ENCODE peak calls at places on chromosomes 12 and 14, in eight cellular contexts. T is RWPE1; I is WERI-Rb-1; F is ovary; Y is osteoblast; C is naive thymus-derived CD4-positive, alpha-beta T cell; U is left ventricle myocardium inferior; N is IMR-90. P is an unnamed sample.

GRCh38 chr14:80310950-80311349 is 99.6 kb upstream of the DIO2 start:
- DNase-seq in F (no peak), T (no peak), C (no peak), Y (no peak), U (no peak), I (no peak), N (peak), P (no peak)

GRCh38 chr14:53391156-53391555 is 238.0 kb upstream of the DDHD1 start:
- DNase-seq in T (peak), C (no peak), I (no peak), U (no peak), N (peak), F (no peak), Y (no peak), P (no peak)

GRCh38 chr14:54252072-54252730 is 144.6 kb upstream of the CDKN3 start:
- DNase-seq in C (no peak), Y (no peak), N (peak), U (no peak), F (no peak), T (peak), I (no peak), P (no peak)

GRCh38 chr14:50303744-50304471 is 8.1 kb downstream of the L2HGDH start:
- DNase-seq in I (no peak), U (peak), F (no peak), Y (no peak), N (peak), C (no peak), T (no peak), P (no peak)

GRCh38 chr14:51846631-51847488 is 13.6 kb upstream of the GNG2 start:
- DNase-seq in T (no peak), I (no peak), N (peak), C (peak), Y (no peak), U (peak), F (no peak), P (peak)

GRCh38 chr12:15556411-15556810 is 232.8 kb downstream of the EPS8 start:
- DNase-seq in T (no peak), Y (no peak), C (no peak), N (no peak), I (no peak), F (no peak), U (no peak), P (no peak)

GRCh38 chr12:1946311-1946710 is 27.9 kb upstream of the CACNA2D4 start:
- DNase-seq in Y (peak), N (no peak), F (no peak), I (no peak), C (no peak), T (no peak), U (no peak), P (no peak)

GRCh38 chr12:95277139-95277538 is 59.5 kb downstream of the VEZT start:
- DNase-seq in U (no peak), Y (no peak), C (no peak), F (no peak), N (peak), I (no peak), T (no peak), P (no peak)

GRCh38 chr12:46480724-46481123 is 108.2 kb upstream of the SLC38A2 start:
- DNase-seq in F (no peak), C (no peak), U (no peak), T (no peak), Y (no peak), N (no peak), I (no peak), P (no peak)

GRCh38 chr12:40192704-40193255 is 32.0 kb upstream of the LRRK2 start:
- DNase-seq in T (no peak), N (no peak), C (no peak), Y (no peak), F (no peak), I (no peak), U (no peak), P (no peak)

GRCh38 chr12:10716704-10717315 is 6.3 kb downstream of the YBX3 start:
- DNase-seq in U (peak), F (peak), I (peak), N (peak), Y (peak), C (no peak), T (peak), P (no peak)

GRCh38 chr14:66717571-66718140 is 209.7 kb downstream of the GPHN start:
- DNase-seq in U (no peak), F (no peak), T (no peak), Y (no peak), C (no peak), I (no peak), N (no peak), P (no peak)

GRCh38 chr12:65643595-65644386 is 180.5 kb upstream of the HMGA2 start:
- DNase-seq in T (no peak), F (no peak), C (no peak), I (no peak), U (no peak), Y (no peak), N (peak), P (no peak)

GRCh38 chr14:31787377-31787776 is 226.2 kb downstream of the NUBPL start:
- DNase-seq in U (no peak), F (no peak), C (no peak), T (peak), I (no peak), Y (no peak), N (peak), P (no peak)

GRCh38 chr14:51396222-51396815 is 156.3 kb downstream of the TMX1 start:
- DNase-seq in C (no peak), U (no peak), F (peak), Y (peak), T (peak), N (peak), I (peak), P (no peak)

GRCh38 chr14:61586539-61587396 is 108.5 kb upstream of the HIF1A start:
- DNase-seq in Y (peak), T (peak), I (no peak), N (peak), C (no peak), U (no peak), F (no peak), P (no peak)

GRCh38 chr12:19154696-19155095 is 25.2 kb downstream of the PLEKHA5 start:
- DNase-seq in N (no peak), T (no peak), C (no peak), I (no peak), F (no peak), U (no peak), Y (no peak), P (peak)

GRCh38 chr12:9751204-9752144 is 9.2 kb downstream of the CD69 start:
- DNase-seq in I (no peak), T (peak), C (no peak), F (no peak), U (no peak), N (peak), Y (no peak), P (peak)

GRCh38 chr14:35932659-35933159 is 106.6 kb downstream of the BRMS1L start:
- DNase-seq in Y (no peak), T (no peak), I (no peak), F (no peak), U (no peak), C (peak), N (no peak), P (no peak)

GRCh38 chr14:69263364-69263763 is 3.4 kb downstream of the GALNT16 start:
- DNase-seq in F (no peak), N (peak), U (peak), Y (peak), I (no peak), C (no peak), T (peak), P (peak)

GRCh38 chr12:26813812-26814211 is 19.2 kb downstream of the ITPR2 start:
- DNase-seq in C (no peak), F (no peak), Y (no peak), N (no peak), I (no peak), T (no peak), U (no peak), P (no peak)

GRCh38 chr14:63682727-63683593 is 41.3 kb upstream of the WDR89 start:
- DNase-seq in T (no peak), C (no peak), Y (no peak), I (no peak), N (no peak), U (no peak), F (no peak), P (no peak)

GRCh38 chr12:14454098-14454907 is 88.8 kb downstream of the ATF7IP start:
- DNase-seq in F (no peak), I (peak), N (peak), U (no peak), Y (peak), T (peak), C (peak), P (peak)

GRCh38 chr14:100730530-100730929 is 3.8 kb downstream of the DLK1 start:
- DNase-seq in Y (peak), T (no peak), C (no peak), F (peak), U (no peak), N (no peak), I (no peak), P (peak)

GRCh38 chr12:15591811-15592210 is 197.4 kb downstream of the EPS8 start:
- DNase-seq in U (no peak), C (no peak), I (no peak), N (no peak), T (no peak), F (no peak), Y (peak), P (no peak)

GRCh38 chr12:1993871-1994371 is 10.3 kb downstream of the DCP1B start:
- DNase-seq in T (peak), U (no peak), F (no peak), C (no peak), I (no peak), Y (peak), N (peak), P (no peak)

GRCh38 chr12:32488132-32488531 is 88.8 kb downstream of the FGD4 start:
- DNase-seq in I (no peak), U (no peak), N (no peak), C (no peak), Y (peak), F (no peak), T (no peak), P (no peak)

GRCh38 chr14:75174066-75174465 is 2.3 kb downstream of the TMED10 start:
- DNase-seq in T (no peak), F (no peak), U (no peak), C (no peak), Y (no peak), N (no peak), I (no peak), P (no peak)

GRCh38 chr14:104224516-104225281 is 86.3 kb downstream of the KIF26A start:
- DNase-seq in C (no peak), U (no peak), T (no peak), N (no peak), F (peak), Y (no peak), I (peak), P (peak)

DNA sequence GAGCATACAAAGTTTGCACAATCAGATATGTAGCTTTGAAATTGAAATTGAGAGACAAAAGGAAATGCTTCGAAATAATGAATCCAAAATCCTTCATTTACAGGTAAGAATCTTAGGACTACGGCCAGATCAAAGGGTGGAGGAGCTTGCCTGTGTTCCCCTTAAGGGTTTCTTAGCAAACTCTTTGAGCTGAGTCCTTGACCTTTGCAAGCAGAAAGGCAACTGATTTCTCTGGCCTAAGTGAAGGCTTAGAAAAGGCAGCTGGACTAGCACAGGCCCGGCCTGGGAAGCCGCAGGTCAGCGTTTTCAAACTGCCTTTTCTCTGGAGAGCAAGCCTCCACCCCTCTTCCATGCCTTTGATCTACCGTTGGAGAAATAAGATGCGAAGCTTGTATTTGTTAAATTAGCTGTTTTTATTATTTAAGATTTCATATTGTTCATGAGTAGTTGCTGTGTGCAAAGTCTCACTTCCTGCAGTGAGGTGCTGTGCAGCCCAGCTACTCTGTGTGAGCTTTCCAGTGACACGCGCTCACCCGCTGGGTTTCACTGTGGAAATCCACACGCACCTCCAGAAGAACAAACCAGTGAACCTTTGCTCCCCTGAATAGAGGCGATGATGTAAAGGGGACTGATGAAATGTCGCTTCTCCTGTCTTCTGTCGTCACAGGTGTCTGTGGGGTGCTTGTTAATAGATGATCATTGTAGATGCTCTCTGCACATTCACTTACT is 25.0 kb upstream of the AMN start:
- DNase-seq in T (no peak), C (no peak), F (no peak), Y (peak), I (no peak), N (no peak), U (no peak), P (no peak)
- H3K27ac ChIP-seq in T (no peak), C (no peak), F (no peak), Y (no peak), I (no peak), N (no peak), U (no peak), P (no peak)

DNA sequence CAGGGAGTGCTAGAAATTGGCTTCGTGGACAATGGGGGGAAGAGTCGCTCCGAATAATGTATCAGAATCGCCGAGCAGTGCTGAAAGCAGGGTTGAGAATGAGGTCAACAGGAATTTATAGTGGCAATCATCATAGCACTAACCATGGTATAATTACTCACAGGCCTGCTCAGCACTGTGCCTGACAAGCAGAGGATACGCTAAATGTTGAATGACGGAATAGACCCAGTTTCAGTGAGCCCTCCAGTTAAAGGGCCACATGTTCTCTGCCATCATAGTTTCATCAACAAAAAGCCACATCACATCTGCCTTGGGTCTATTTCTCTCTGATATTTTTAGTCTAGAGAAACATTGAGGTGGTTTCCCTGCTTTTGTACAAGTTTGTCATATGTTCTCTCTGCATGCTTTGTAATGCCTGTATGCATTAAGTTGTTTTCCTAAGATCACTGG is 130.3 kb upstream of the EGLN3 start:
- DNase-seq in F (no peak), N (no peak), U (no peak), T (no peak), I (no peak), Y (no peak), C (no peak), P (no peak)
- H3K27ac ChIP-seq in F (no peak), N (no peak), U (peak), T (no peak), I (no peak), Y (no peak), C (no peak), P (no peak)

DNA sequence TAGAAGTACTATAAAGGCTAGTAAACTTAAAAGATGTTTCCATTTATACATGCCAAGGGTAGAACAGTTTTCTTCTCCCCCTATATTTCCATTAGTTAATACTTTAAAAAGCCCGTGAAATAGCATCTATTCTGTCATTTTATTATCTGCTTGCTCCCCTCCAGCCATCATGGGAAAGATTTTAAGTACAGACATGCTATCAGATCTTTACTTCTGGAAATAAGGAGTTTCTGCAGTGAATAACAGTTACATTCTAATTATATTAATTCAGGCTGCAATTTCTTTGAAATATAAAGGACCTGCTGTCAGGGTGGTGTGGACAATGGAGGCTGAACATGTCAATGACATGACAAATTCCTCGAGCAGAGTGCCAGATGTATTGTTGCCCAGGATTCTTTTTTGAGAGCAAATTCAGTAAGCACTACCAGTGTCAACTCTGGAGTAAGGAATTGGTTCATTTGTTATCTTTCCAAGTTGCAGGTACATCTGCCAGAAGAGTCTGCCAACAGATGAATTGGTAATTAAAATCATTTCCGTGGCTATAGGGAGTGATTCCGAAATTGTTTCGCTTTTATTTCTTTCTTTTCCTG is 151.3 kb downstream of the BTG1 start:
- DNase-seq in T (no peak), C (no peak), I (no peak), F (no peak), U (no peak), N (no peak), Y (no peak), P (peak)
- H3K27ac ChIP-seq in T (no peak), C (no peak), I (no peak), F (no peak), U (peak), N (no peak), Y (no peak), P (no peak)

GRCh38 chr12:109156586-109156985 is 40.2 kb downstream of the ACACB start:
- DNase-seq in N (no peak), U (no peak), F (no peak), C (no peak), I (no peak), Y (no peak), T (no peak), P (no peak)

GRCh38 chr12:109153711-109154434 is 37.5 kb downstream of the ACACB start:
- DNase-seq in N (no peak), I (no peak), Y (no peak), T (no peak), U (no peak), F (peak), C (no peak), P (peak)

GRCh38 chr12:109156036-109156435 is 39.6 kb downstream of the ACACB start:
- DNase-seq in C (no peak), U (no peak), F (no peak), Y (no peak), I (no peak), T (no peak), N (no peak), P (no peak)

GRCh38 chr12:109157986-109158385 is 41.6 kb downstream of the ACACB start:
- DNase-seq in U (no peak), T (no peak), I (no peak), C (no peak), F (no peak), Y (no peak), N (no peak), P (peak)

GRCh38 chr12:109154485-109155438 is 38.4 kb downstream of the ACACB start:
- DNase-seq in T (peak), N (peak), F (peak), I (peak), Y (peak), U (peak), C (peak), P (peak)
- H3K27ac ChIP-seq in T (peak), N (peak), F (peak), I (peak), Y (no peak), U (peak), C (peak), P (peak)

GRCh38 chr12:21337959-21338704 is 3.4 kb upstream of the SLCO1A2 start:
- DNase-seq in I (peak), Y (no peak), F (no peak), N (no peak), C (no peak), T (no peak), U (no peak), P (no peak)
- H3K27ac ChIP-seq in I (no peak), Y (no peak), F (no peak), N (no peak), C (no peak), T (no peak), U (no peak), P (no peak)

GRCh38 chr12:101280006-101280505 is at the start of gene UTP20:
- DNase-seq in T (peak), F (peak), U (peak), C (peak), N (peak), Y (peak), I (peak), P (peak)
- H3K27ac ChIP-seq in T (peak), F (no peak), U (peak), C (peak), N (peak), Y (peak), I (peak), P (peak)